ENCODE peak calls at places on chromosomes 2 and 18, in seven cellular contexts. One of them, this sample, is unnamed.
A peak's percentile ranks its signal among the peaks of the same experiment; 100 is the strongest.

GRCh38 chr2:48723125-48723524 is 32.4 kb downstream of the LHCGR start:
- DNase-seq in astrocyte of the cerebellum: peak; percentile 43
- DNase-seq in fibroblast of villous mesenchyme: peak; percentile 81
- DNase-seq in ascending aorta: no peak
- DNase-seq in coronary artery: no peak
- DNase-seq in retinal pigment epithelial cell: peak; percentile 42
- DNase-seq in neural progenitor cell: no peak
- DNase-seq in this sample: no peak

GRCh38 chr2:62030902-62031301 is 125.4 kb downstream of the COMMD1 start:
- DNase-seq in retinal pigment epithelial cell: no peak
- DNase-seq in coronary artery: no peak
- DNase-seq in astrocyte of the cerebellum: no peak
- DNase-seq in ascending aorta: no peak
- DNase-seq in fibroblast of villous mesenchyme: no peak
- DNase-seq in neural progenitor cell: no peak
- DNase-seq in this sample: no peak

GRCh38 chr2:241680827-241681599 is 5.6 kb downstream of the DTYMK start:
- DNase-seq in astrocyte of the cerebellum: peak; percentile 85
- DNase-seq in coronary artery: no peak
- DNase-seq in fibroblast of villous mesenchyme: peak; percentile 93
- DNase-seq in neural progenitor cell: no peak
- DNase-seq in ascending aorta: no peak
- DNase-seq in retinal pigment epithelial cell: no peak
- DNase-seq in this sample: no peak

GRCh38 chr2:10537522-10538195 is 89.5 kb upstream of the ODC1 start:
- DNase-seq in neural progenitor cell: no peak
- DNase-seq in astrocyte of the cerebellum: no peak
- DNase-seq in ascending aorta: no peak
- DNase-seq in fibroblast of villous mesenchyme: no peak
- DNase-seq in retinal pigment epithelial cell: no peak
- DNase-seq in coronary artery: no peak
- DNase-seq in this sample: no peak

GRCh38 chr18:63312731-63313408 is 6.7 kb downstream of the BCL2 start:
- DNase-seq in fibroblast of villous mesenchyme: no peak
- DNase-seq in neural progenitor cell: no peak
- DNase-seq in ascending aorta: no peak
- DNase-seq in astrocyte of the cerebellum: no peak
- DNase-seq in coronary artery: no peak
- DNase-seq in retinal pigment epithelial cell: no peak
- DNase-seq in this sample: no peak

GRCh38 chr2:237309416-237309815 is 104.5 kb downstream of the COL6A3 start:
- DNase-seq in neural progenitor cell: no peak
- DNase-seq in retinal pigment epithelial cell: no peak
- DNase-seq in ascending aorta: no peak
- DNase-seq in coronary artery: no peak
- DNase-seq in fibroblast of villous mesenchyme: no peak
- DNase-seq in astrocyte of the cerebellum: no peak
- DNase-seq in this sample: no peak

GRCh38 chr2:2057125-2057721 is 273.9 kb downstream of the MYT1L start:
- DNase-seq in retinal pigment epithelial cell: no peak
- DNase-seq in fibroblast of villous mesenchyme: no peak
- DNase-seq in astrocyte of the cerebellum: no peak
- DNase-seq in neural progenitor cell: no peak
- DNase-seq in coronary artery: no peak
- DNase-seq in ascending aorta: no peak
- DNase-seq in this sample: no peak

GRCh38 chr18:45167109-45167551 is 448.1 kb upstream of the SLC14A2 start:
- DNase-seq in ascending aorta: no peak
- DNase-seq in astrocyte of the cerebellum: no peak
- DNase-seq in retinal pigment epithelial cell: no peak
- DNase-seq in fibroblast of villous mesenchyme: peak; percentile 95
- DNase-seq in neural progenitor cell: no peak
- DNase-seq in coronary artery: no peak
- DNase-seq in this sample: no peak

GRCh38 chr2:20247084-20247483 is 22.2 kb upstream of the SDC1 start:
- DNase-seq in coronary artery: no peak
- DNase-seq in fibroblast of villous mesenchyme: no peak
- DNase-seq in ascending aorta: no peak
- DNase-seq in neural progenitor cell: no peak
- DNase-seq in astrocyte of the cerebellum: no peak
- DNase-seq in retinal pigment epithelial cell: no peak
- DNase-seq in this sample: no peak

GRCh38 chr2:84694088-84694622 is 177.9 kb downstream of the DNAH6 start:
- DNase-seq in neural progenitor cell: no peak
- DNase-seq in astrocyte of the cerebellum: no peak
- DNase-seq in fibroblast of villous mesenchyme: no peak
- DNase-seq in retinal pigment epithelial cell: no peak
- DNase-seq in coronary artery: no peak
- DNase-seq in ascending aorta: no peak
- DNase-seq in this sample: no peak

GRCh38 chr2:218877331-218877730 is 3.3 kb upstream of the WNT10A start:
- DNase-seq in retinal pigment epithelial cell: no peak
- DNase-seq in astrocyte of the cerebellum: no peak
- DNase-seq in ascending aorta: no peak
- DNase-seq in fibroblast of villous mesenchyme: no peak
- DNase-seq in neural progenitor cell: no peak
- DNase-seq in coronary artery: no peak
- DNase-seq in this sample: no peak

GRCh38 chr2:96870631-96871255 is 863 bp upstream of the SEMA4C start:
- DNase-seq in ascending aorta: no peak
- DNase-seq in neural progenitor cell: no peak
- DNase-seq in retinal pigment epithelial cell: no peak
- DNase-seq in coronary artery: no peak
- DNase-seq in astrocyte of the cerebellum: no peak
- DNase-seq in fibroblast of villous mesenchyme: no peak
- DNase-seq in this sample: no peak

GRCh38 chr2:164644036-164644700 is 22.9 kb upstream of the GRB14 start:
- DNase-seq in fibroblast of villous mesenchyme: no peak
- DNase-seq in neural progenitor cell: no peak
- DNase-seq in retinal pigment epithelial cell: no peak
- DNase-seq in coronary artery: no peak
- DNase-seq in ascending aorta: no peak
- DNase-seq in astrocyte of the cerebellum: no peak
- DNase-seq in this sample: no peak

GRCh38 chr2:85823951-85824350 is 64.8 kb downstream of the ST3GAL5 start:
- DNase-seq in fibroblast of villous mesenchyme: no peak
- DNase-seq in astrocyte of the cerebellum: no peak
- DNase-seq in ascending aorta: no peak
- DNase-seq in neural progenitor cell: no peak
- DNase-seq in coronary artery: no peak
- DNase-seq in retinal pigment epithelial cell: no peak
- DNase-seq in this sample: no peak

GRCh38 chr2:69309336-69310048 is 77.5 kb downstream of the GFPT1 start:
- DNase-seq in fibroblast of villous mesenchyme: peak; percentile 88
- DNase-seq in astrocyte of the cerebellum: no peak
- DNase-seq in coronary artery: no peak
- DNase-seq in ascending aorta: no peak
- DNase-seq in retinal pigment epithelial cell: no peak
- DNase-seq in neural progenitor cell: no peak
- DNase-seq in this sample: peak; percentile 44

GRCh38 chr18:8766576-8767253 is 61.4 kb downstream of the MTCL1 start:
- DNase-seq in astrocyte of the cerebellum: no peak
- DNase-seq in neural progenitor cell: peak; percentile 54
- DNase-seq in retinal pigment epithelial cell: no peak
- DNase-seq in fibroblast of villous mesenchyme: peak; percentile 46
- DNase-seq in coronary artery: peak; percentile 24
- DNase-seq in ascending aorta: no peak
- DNase-seq in this sample: no peak

GRCh38 chr2:176187306-176188217 is 906 bp upstream of the HOXD1 start:
- DNase-seq in neural progenitor cell: peak; percentile 16
- DNase-seq in astrocyte of the cerebellum: no peak
- DNase-seq in fibroblast of villous mesenchyme: no peak
- DNase-seq in coronary artery: no peak
- DNase-seq in retinal pigment epithelial cell: no peak
- DNase-seq in ascending aorta: no peak
- DNase-seq in this sample: no peak

GRCh38 chr18:23563377-23564043 is 22.8 kb downstream of the NPC1 start:
- DNase-seq in retinal pigment epithelial cell: no peak
- DNase-seq in ascending aorta: no peak
- DNase-seq in coronary artery: no peak
- DNase-seq in fibroblast of villous mesenchyme: peak; percentile 58
- DNase-seq in neural progenitor cell: no peak
- DNase-seq in astrocyte of the cerebellum: no peak
- DNase-seq in this sample: no peak

GRCh38 chr2:133072837-133073694 is 403.1 kb upstream of the LYPD1 start:
- DNase-seq in coronary artery: no peak
- DNase-seq in neural progenitor cell: no peak
- DNase-seq in astrocyte of the cerebellum: no peak
- DNase-seq in ascending aorta: no peak
- DNase-seq in retinal pigment epithelial cell: no peak
- DNase-seq in fibroblast of villous mesenchyme: no peak
- DNase-seq in this sample: no peak

GRCh38 chr2:9178905-9179571 is 27.6 kb upstream of the ASAP2 start:
- DNase-seq in fibroblast of villous mesenchyme: peak; percentile 85
- DNase-seq in astrocyte of the cerebellum: peak; percentile 88
- DNase-seq in ascending aorta: peak; percentile 44
- DNase-seq in neural progenitor cell: no peak
- DNase-seq in coronary artery: peak; percentile 85
- DNase-seq in retinal pigment epithelial cell: peak; percentile 60
- DNase-seq in this sample: peak; percentile 67

GRCh38 chr2:101690547-101691182 is 6.8 kb upstream of the MAP4K4 start:
- DNase-seq in ascending aorta: no peak
- DNase-seq in astrocyte of the cerebellum: no peak
- DNase-seq in coronary artery: no peak
- DNase-seq in fibroblast of villous mesenchyme: no peak
- DNase-seq in retinal pigment epithelial cell: no peak
- DNase-seq in neural progenitor cell: no peak
- DNase-seq in this sample: no peak

GRCh38 chr2:144183744-144184143 is 336.2 kb downstream of the ZEB2 start:
- DNase-seq in retinal pigment epithelial cell: no peak
- DNase-seq in neural progenitor cell: no peak
- DNase-seq in coronary artery: no peak
- DNase-seq in ascending aorta: no peak
- DNase-seq in fibroblast of villous mesenchyme: peak; percentile 70
- DNase-seq in astrocyte of the cerebellum: no peak
- DNase-seq in this sample: no peak

GRCh38 chr2:42312106-42312505 is 48.9 kb downstream of the COX7A2L start:
- DNase-seq in astrocyte of the cerebellum: no peak
- DNase-seq in coronary artery: no peak
- DNase-seq in retinal pigment epithelial cell: no peak
- DNase-seq in fibroblast of villous mesenchyme: no peak
- DNase-seq in neural progenitor cell: no peak
- DNase-seq in ascending aorta: no peak
- DNase-seq in this sample: no peak

GRCh38 chr2:55232863-55233657 is 572 bp downstream of the RPS27A start:
- DNase-seq in coronary artery: peak; percentile 76
- DNase-seq in neural progenitor cell: peak; percentile 34
- DNase-seq in ascending aorta: no peak
- DNase-seq in retinal pigment epithelial cell: no peak
- DNase-seq in fibroblast of villous mesenchyme: peak; percentile 34
- DNase-seq in astrocyte of the cerebellum: no peak
- DNase-seq in this sample: peak; percentile 25

GRCh38 chr2:214810670-214811069 is 1.2 kb upstream of the BARD1 start:
- DNase-seq in retinal pigment epithelial cell: no peak
- DNase-seq in fibroblast of villous mesenchyme: no peak
- DNase-seq in coronary artery: no peak
- DNase-seq in neural progenitor cell: no peak
- DNase-seq in astrocyte of the cerebellum: no peak
- DNase-seq in ascending aorta: no peak
- DNase-seq in this sample: no peak

GRCh38 chr2:71882949-71883472 is 264.7 kb downstream of the CYP26B1 start:
- DNase-seq in neural progenitor cell: no peak
- DNase-seq in fibroblast of villous mesenchyme: peak; percentile 99
- DNase-seq in astrocyte of the cerebellum: no peak
- DNase-seq in retinal pigment epithelial cell: no peak
- DNase-seq in ascending aorta: no peak
- DNase-seq in coronary artery: peak; percentile 84
- DNase-seq in this sample: peak; percentile 34

DNA sequence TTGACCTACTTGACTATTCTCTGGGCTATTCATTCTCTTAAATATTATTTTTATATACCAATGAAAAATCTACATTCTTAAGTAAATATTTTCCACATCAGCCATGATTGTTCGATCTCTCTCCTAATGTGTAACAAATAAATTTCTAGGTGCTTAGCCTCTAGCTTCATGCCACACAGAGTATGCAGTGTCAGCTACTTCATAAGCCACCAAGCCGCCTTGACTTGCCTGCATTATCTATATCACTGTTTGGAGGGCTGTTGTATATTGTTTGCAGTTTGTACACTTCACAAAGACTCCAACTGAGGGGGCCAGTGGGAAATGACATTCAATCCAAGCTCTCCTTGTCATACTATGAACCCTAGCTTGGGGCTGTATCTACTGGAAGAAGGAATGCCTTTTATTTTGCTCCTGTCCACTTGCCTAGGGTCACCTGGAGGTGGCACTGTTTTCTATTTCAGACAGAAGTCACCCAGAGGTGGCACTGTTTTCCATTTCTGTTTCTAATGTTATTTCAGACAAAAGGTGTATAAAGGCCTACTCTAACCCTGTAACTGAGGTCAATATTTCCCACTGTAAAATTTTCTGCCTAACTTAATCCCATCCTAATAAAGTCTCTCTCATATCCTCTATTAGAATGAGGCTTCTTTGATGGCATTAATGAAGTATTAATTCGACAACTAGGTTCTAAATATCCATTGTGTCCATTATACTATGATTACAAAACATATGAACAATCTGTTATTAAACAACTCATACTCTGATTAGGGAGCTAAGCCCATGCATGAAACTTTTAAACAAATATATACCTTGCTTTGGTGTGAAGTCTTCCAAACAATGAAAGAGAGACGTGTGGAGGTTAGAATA is 36.4 kb downstream of the COL5A2 start:
- DNase-seq in neural progenitor cell: peak; percentile 76
- DNase-seq in ascending aorta: no peak
- DNase-seq in coronary artery: no peak
- DNase-seq in retinal pigment epithelial cell: no peak
- DNase-seq in fibroblast of villous mesenchyme: peak; percentile 41
- DNase-seq in astrocyte of the cerebellum: no peak
- DNase-seq in this sample: peak; percentile 63
- TF ChIP-seq CTCF in neural progenitor cell: peak; percentile 96
- TF ChIP-seq CTCF in ascending aorta: peak; percentile 24
- TF ChIP-seq CTCF in coronary artery: no peak
- TF ChIP-seq CTCF in retinal pigment epithelial cell: peak; percentile 86
- TF ChIP-seq CTCF in fibroblast of villous mesenchyme: peak; percentile 60
- TF ChIP-seq CTCF in astrocyte of the cerebellum: peak; percentile 48
- TF ChIP-seq CTCF in this sample: peak; percentile 94

GRCh38 chr2:25309402-25309801 is 32.3 kb downstream of the DNMT3A start:
- DNase-seq in coronary artery: no peak
- DNase-seq in neural progenitor cell: peak; percentile 75
- DNase-seq in ascending aorta: no peak
- DNase-seq in astrocyte of the cerebellum: no peak
- DNase-seq in fibroblast of villous mesenchyme: peak; percentile 52
- DNase-seq in retinal pigment epithelial cell: no peak
- DNase-seq in this sample: peak; percentile 54
- TF ChIP-seq CTCF in coronary artery: peak; percentile 23
- TF ChIP-seq CTCF in neural progenitor cell: peak; percentile 71
- TF ChIP-seq CTCF in ascending aorta: peak; percentile 31
- TF ChIP-seq CTCF in astrocyte of the cerebellum: peak; percentile 52
- TF ChIP-seq CTCF in fibroblast of villous mesenchyme: peak; percentile 63
- TF ChIP-seq CTCF in retinal pigment epithelial cell: peak; percentile 61
- TF ChIP-seq CTCF in this sample: no peak

GRCh38 chr2:169782513-169782912 is 16.2 kb upstream of the SSB start:
- DNase-seq in coronary artery: no peak
- DNase-seq in retinal pigment epithelial cell: no peak
- DNase-seq in ascending aorta: no peak
- DNase-seq in astrocyte of the cerebellum: no peak
- DNase-seq in fibroblast of villous mesenchyme: no peak
- DNase-seq in neural progenitor cell: peak; percentile 8
- DNase-seq in this sample: no peak
- TF ChIP-seq CTCF in coronary artery: no peak
- TF ChIP-seq CTCF in retinal pigment epithelial cell: peak; percentile 7
- TF ChIP-seq CTCF in ascending aorta: no peak
- TF ChIP-seq CTCF in astrocyte of the cerebellum: no peak
- TF ChIP-seq CTCF in fibroblast of villous mesenchyme: no peak
- TF ChIP-seq CTCF in neural progenitor cell: no peak
- TF ChIP-seq CTCF in this sample: no peak

GRCh38 chr2:112118148-112118547 is 20.0 kb upstream of the FBLN7 start:
- DNase-seq in astrocyte of the cerebellum: no peak
- DNase-seq in fibroblast of villous mesenchyme: no peak
- DNase-seq in neural progenitor cell: peak; percentile 28
- DNase-seq in retinal pigment epithelial cell: no peak
- DNase-seq in ascending aorta: no peak
- DNase-seq in coronary artery: no peak
- DNase-seq in this sample: no peak
- TF ChIP-seq CTCF in astrocyte of the cerebellum: peak; percentile 35
- TF ChIP-seq CTCF in fibroblast of villous mesenchyme: peak; percentile 17
- TF ChIP-seq CTCF in neural progenitor cell: peak; percentile 21
- TF ChIP-seq CTCF in retinal pigment epithelial cell: no peak
- TF ChIP-seq CTCF in ascending aorta: no peak
- TF ChIP-seq CTCF in coronary artery: no peak
- TF ChIP-seq CTCF in this sample: no peak